ENCODE peak calls at places on chromosomes 4 and X, in five cellular contexts. One of them, this sample, is unnamed.
A peak's percentile ranks its signal among the peaks of the same experiment; 100 is the strongest.

GRCh38 chr4:54669831-54670230 is 12.1 kb downstream of the KIT start:
- DNase-seq in lower leg skin: no peak
- DNase-seq in activated gamma-delta T cell treated with Interleukin-2 at 50 U/mL for 16 hours: no peak
- DNase-seq in left colon: no peak
- DNase-seq in left ventricle myocardium inferior: no peak
- DNase-seq in this sample: no peak

GRCh38 chr4:26130173-26130572 is 190.6 kb upstream of the RBPJ start:
- DNase-seq in lower leg skin: no peak
- DNase-seq in left ventricle myocardium inferior: no peak
- DNase-seq in activated gamma-delta T cell treated with Interleukin-2 at 50 U/mL for 16 hours: no peak
- DNase-seq in left colon: no peak
- DNase-seq in this sample: no peak

GRCh38 chr4:106875340-106875739 is 160.8 kb downstream of the DKK2 start:
- DNase-seq in activated gamma-delta T cell treated with Interleukin-2 at 50 U/mL for 16 hours: no peak
- DNase-seq in left ventricle myocardium inferior: no peak
- DNase-seq in left colon: no peak
- DNase-seq in lower leg skin: no peak
- DNase-seq in this sample: no peak

GRCh38 chrX:110051559-110051958 is 48.6 kb downstream of the TMEM164 start:
- DNase-seq in left colon: no peak
- DNase-seq in left ventricle myocardium inferior: no peak
- DNase-seq in activated gamma-delta T cell treated with Interleukin-2 at 50 U/mL for 16 hours: no peak
- DNase-seq in lower leg skin: no peak
- DNase-seq in this sample: no peak

GRCh38 chr4:78155616-78156105 is 98.5 kb downstream of the FRAS1 start:
- DNase-seq in lower leg skin: no peak
- DNase-seq in activated gamma-delta T cell treated with Interleukin-2 at 50 U/mL for 16 hours: no peak
- DNase-seq in left colon: no peak
- DNase-seq in left ventricle myocardium inferior: no peak
- DNase-seq in this sample: no peak

GRCh38 chrX:46961574-46962279 is 49.5 kb downstream of the JADE3 start:
- DNase-seq in lower leg skin: no peak
- DNase-seq in left ventricle myocardium inferior: no peak
- DNase-seq in left colon: no peak
- DNase-seq in activated gamma-delta T cell treated with Interleukin-2 at 50 U/mL for 16 hours: no peak
- DNase-seq in this sample: no peak

GRCh38 chrX:67334323-67334722 is 209.5 kb upstream of the AR start:
- DNase-seq in left ventricle myocardium inferior: no peak
- DNase-seq in lower leg skin: no peak
- DNase-seq in activated gamma-delta T cell treated with Interleukin-2 at 50 U/mL for 16 hours: no peak
- DNase-seq in left colon: no peak
- DNase-seq in this sample: no peak

GRCh38 chr4:121191351-121191750 is 27.2 kb upstream of the TNIP3 start:
- DNase-seq in lower leg skin: no peak
- DNase-seq in left colon: no peak
- DNase-seq in left ventricle myocardium inferior: no peak
- DNase-seq in activated gamma-delta T cell treated with Interleukin-2 at 50 U/mL for 16 hours: no peak
- DNase-seq in this sample: no peak

GRCh38 chr4:162163892-162164759 is at the start of gene FSTL5:
- DNase-seq in left ventricle myocardium inferior: peak; percentile 18
- DNase-seq in lower leg skin: peak; percentile 82
- DNase-seq in activated gamma-delta T cell treated with Interleukin-2 at 50 U/mL for 16 hours: peak; percentile 4
- DNase-seq in left colon: peak; percentile 62
- DNase-seq in this sample: peak; percentile 35

GRCh38 chr4:45550766-45551366 is 573.0 kb downstream of the GABRG1 start:
- DNase-seq in activated gamma-delta T cell treated with Interleukin-2 at 50 U/mL for 16 hours: no peak
- DNase-seq in left colon: no peak
- DNase-seq in left ventricle myocardium inferior: no peak
- DNase-seq in lower leg skin: no peak
- DNase-seq in this sample: no peak

GRCh38 chr4:87476934-87477333 is 52.2 kb downstream of the SPARCL1 start:
- DNase-seq in activated gamma-delta T cell treated with Interleukin-2 at 50 U/mL for 16 hours: no peak
- DNase-seq in left colon: no peak
- DNase-seq in lower leg skin: no peak
- DNase-seq in left ventricle myocardium inferior: no peak
- DNase-seq in this sample: no peak

GRCh38 chrX:16573781-16574180 is 76.2 kb upstream of the S100G start:
- DNase-seq in activated gamma-delta T cell treated with Interleukin-2 at 50 U/mL for 16 hours: no peak
- DNase-seq in lower leg skin: no peak
- DNase-seq in left ventricle myocardium inferior: no peak
- DNase-seq in left colon: no peak
- DNase-seq in this sample: no peak

GRCh38 chr4:37538931-37539330 is 147.2 kb downstream of the RELL1 start:
- DNase-seq in activated gamma-delta T cell treated with Interleukin-2 at 50 U/mL for 16 hours: no peak
- DNase-seq in lower leg skin: no peak
- DNase-seq in left ventricle myocardium inferior: no peak
- DNase-seq in left colon: no peak
- DNase-seq in this sample: no peak

GRCh38 chr4:23333556-23333945 is 556.3 kb downstream of the PPARGC1A start:
- DNase-seq in left ventricle myocardium inferior: no peak
- DNase-seq in lower leg skin: no peak
- DNase-seq in left colon: no peak
- DNase-seq in activated gamma-delta T cell treated with Interleukin-2 at 50 U/mL for 16 hours: no peak
- DNase-seq in this sample: peak; percentile 69

This sample was measured in epithelial cell of proximal tubule.